ENCODE peak calls at places on chromosomes 7 and 10, in five cellular contexts. G is H1, D is K562, W is HepG2, Z is GM12878. Y is an unnamed sample.

GRCh38 chr10:97013568-97013967 is 172.2 kb downstream of the SLIT1 start:
- DNase-seq in G (no peak), D (no peak), W (no peak), Z (no peak), Y (no peak)

GRCh38 chr10:91389636-91390512 is 20.3 kb upstream of the HECTD2 start:
- DNase-seq in G (no peak), D (peak; percentile 22), W (peak; percentile 54), Z (no peak), Y (peak; percentile 85)

GRCh38 chr10:48459270-48460147 is 145.4 kb downstream of the ARHGAP22 start:
- DNase-seq in G (no peak), D (peak; percentile 44), W (no peak), Z (no peak), Y (peak; percentile 58)

GRCh38 chr10:122054046-122055025 is 65.4 kb downstream of the TACC2 start:
- DNase-seq in G (no peak), D (peak; percentile 58), W (peak; percentile 84), Z (no peak), Y (peak; percentile 83)

GRCh38 chr10:122639801-122640200 is 59.8 kb downstream of the C10orf120 start:
- DNase-seq in G (no peak), D (no peak), W (no peak), Z (no peak), Y (no peak)

GRCh38 chr7:151992375-151992774 is 33.1 kb upstream of the GALNT11 start:
- DNase-seq in G (peak; percentile 60), D (peak; percentile 48), W (peak; percentile 6), Z (no peak), Y (peak; percentile 81)

GRCh38 chr10:21661935-21662334 is 127.9 kb downstream of the MLLT10 start:
- DNase-seq in G (no peak), D (no peak), W (no peak), Z (no peak), Y (no peak)

GRCh38 chr10:31098091-31098490 is 66.4 kb upstream of the ZNF438 start:
- DNase-seq in G (no peak), D (no peak), W (no peak), Z (no peak), Y (no peak)

GRCh38 chr7:44615149-44615611 is 8.8 kb downstream of the OGDH start:
- DNase-seq in G (no peak), D (peak; percentile 26), W (peak; percentile 13), Z (no peak), Y (no peak)

DNA sequence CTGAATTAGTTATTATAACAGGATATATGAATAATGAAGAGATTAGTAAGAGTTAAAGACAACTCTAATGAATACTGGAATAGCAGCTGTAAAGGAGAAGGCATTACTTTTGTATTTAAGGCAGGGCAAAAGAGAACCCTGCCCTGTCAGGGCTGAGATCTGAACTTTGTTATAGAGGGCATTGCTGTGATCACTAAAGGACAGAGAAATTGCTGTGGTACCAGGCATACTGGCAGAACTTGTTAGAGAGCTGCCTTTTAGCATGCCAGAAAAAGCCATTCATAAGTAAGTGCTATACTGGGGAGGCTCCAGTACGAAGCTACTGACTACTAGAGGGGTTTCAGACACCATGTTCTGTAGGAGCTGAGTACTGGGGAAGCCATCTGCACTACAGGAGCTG is 481.8 kb downstream of the SEMA3D start:
- DNase-seq in G (no peak), D (no peak), W (no peak), Z (no peak), Y (no peak)
- H2AFZ ChIP-seq in G (peak overlapping the region; percentile 82), D (no peak overlapping the region), W (no peak overlapping the region), Z (no peak overlapping the region), Y (no peak overlapping the region)

GRCh38 chr7:117979954-117980497 is 106.8 kb upstream of the CTTNBP2 start:
- DNase-seq in G (no peak), D (no peak), W (no peak), Z (no peak), Y (no peak)
- TF ChIP-seq CREB1 in G (no peak), D (no peak), W (no peak), Z (no peak), Y (no peak)

DNA sequence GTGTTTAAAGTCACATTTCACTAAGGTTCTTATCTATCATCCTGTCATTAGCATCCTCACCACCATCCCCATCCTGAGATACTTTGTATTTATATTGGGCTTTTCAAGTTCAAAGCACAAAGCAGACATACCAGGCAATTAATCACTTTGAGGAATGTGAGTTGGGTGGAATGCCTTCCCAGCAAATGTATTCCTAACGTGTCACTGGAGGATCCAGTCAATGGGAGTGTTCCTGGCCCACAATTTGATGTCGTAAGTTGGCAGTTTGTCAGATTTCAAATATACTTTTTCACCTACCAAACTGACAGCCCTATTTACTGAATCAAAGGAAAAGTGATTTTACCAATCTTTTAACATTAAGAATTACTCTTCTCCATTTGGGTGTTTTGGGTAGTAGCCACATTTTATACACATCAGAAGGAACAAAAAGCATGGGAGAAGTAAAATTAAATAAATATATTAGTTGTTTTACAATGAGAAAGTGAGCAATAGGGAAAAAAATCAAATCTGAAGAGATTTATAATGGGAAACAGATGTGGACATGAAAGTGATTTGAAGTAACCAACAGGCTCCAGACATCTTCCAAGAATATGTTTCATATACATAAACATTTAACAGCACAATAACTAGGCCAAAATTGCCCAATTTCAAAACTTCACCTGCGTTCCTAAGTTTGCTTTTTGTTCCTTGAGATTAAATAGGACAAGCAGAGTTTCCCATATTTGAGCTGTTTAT is 222.9 kb downstream of the MTERF1 start:
- DNase-seq in G (no peak), D (no peak), W (no peak), Z (no peak), Y (peak; percentile 36)
- H2AFZ ChIP-seq in G (no peak overlapping the region), D (no peak overlapping the region), W (no peak overlapping the region), Z (no peak overlapping the region), Y (no peak overlapping the region)

DNA sequence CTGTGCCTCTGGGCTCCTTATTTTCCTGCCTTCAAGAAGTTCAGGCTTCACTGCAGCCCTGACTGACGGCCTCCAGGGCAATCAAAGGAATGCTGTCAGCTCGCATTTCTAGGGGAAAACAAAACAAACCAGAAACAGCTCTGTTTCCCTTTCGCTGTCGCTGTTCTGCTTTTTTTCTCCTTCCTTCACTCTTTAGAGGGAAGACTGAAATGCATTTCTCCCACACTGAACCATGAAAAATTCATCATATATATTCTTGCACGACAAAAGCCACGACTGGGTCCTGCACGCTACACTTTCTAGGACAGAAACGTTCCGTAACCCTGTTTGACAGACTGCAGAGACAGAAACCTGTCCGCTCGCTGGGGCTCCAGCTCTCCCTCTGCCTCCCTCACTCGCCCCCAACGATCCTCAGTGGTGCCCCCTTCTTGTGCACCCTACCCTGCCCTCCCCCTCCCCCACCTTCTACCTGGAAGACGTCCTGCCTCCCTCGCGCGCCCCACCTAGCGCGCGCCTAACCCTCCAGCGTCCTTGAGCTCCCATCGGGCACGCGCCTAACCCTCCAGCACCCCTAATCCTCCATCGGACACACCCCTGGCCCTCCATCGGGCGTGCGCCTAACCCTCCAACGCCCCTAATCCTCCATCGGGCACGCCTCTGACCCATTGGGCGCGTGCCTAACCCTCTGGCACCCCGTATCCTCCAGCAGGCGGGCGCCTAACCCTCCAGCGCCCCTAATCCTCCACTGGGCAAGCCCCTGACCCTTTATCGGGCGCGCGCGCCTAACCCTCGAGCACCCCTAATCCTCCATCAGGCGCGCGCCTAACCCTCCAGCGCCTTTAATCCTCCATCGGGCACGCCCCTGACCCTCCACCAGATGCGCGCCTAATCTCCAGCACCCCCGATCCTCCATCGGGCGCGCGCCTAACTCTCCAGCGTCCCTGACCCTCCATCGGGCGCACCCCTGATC is 37.1 kb downstream of the SVOPL start:
- DNase-seq in G (no peak), D (no peak), W (no peak), Z (no peak), Y (peak; percentile 78)
- TF ChIP-seq CREB1 in G (no peak), D (no peak), W (no peak), Z (no peak), Y (no peak)

GRCh38 chr10:124460144-124460543 is 1.5 kb upstream of the LHPP start:
- DNase-seq in G (no peak), D (no peak), W (no peak), Z (no peak), Y (no peak)

GRCh38 chr10:124464028-124464751 is 2.6 kb downstream of the LHPP start:
- DNase-seq in G (no peak), D (no peak), W (no peak), Z (no peak), Y (no peak)

GRCh38 chr10:124461642-124462347 is at the start of gene LHPP:
- DNase-seq in G (no peak), D (peak; percentile 81), W (peak; percentile 54), Z (peak; percentile 32), Y (peak; percentile 89)

GRCh38 chr10:124465003-124465776 is 3.6 kb downstream of the LHPP start:
- DNase-seq in G (no peak), D (no peak), W (no peak), Z (peak; percentile 25), Y (no peak)

GRCh38 chr10:124462348-124462695 is 699 bp downstream of the LHPP start:
- DNase-seq in G (no peak), D (no peak), W (no peak), Z (no peak), Y (no peak)
- H2AFZ ChIP-seq in G (no peak overlapping the region), D (peak overlapping the region; percentile 99), W (peak overlapping the region; percentile 54), Z (peak overlapping the region; percentile 88), Y (no peak overlapping the region)

GRCh38 chr10:46228076-46229071 is 58.4 kb upstream of the ANTXRL start:
- DNase-seq in G (peak; percentile 60), D (peak; percentile 77), W (peak; percentile 69), Z (no peak), Y (peak; percentile 79)
- TF ChIP-seq CREB1 in G (no peak), D (no peak), W (no peak), Z (no peak), Y (no peak)

DNA sequence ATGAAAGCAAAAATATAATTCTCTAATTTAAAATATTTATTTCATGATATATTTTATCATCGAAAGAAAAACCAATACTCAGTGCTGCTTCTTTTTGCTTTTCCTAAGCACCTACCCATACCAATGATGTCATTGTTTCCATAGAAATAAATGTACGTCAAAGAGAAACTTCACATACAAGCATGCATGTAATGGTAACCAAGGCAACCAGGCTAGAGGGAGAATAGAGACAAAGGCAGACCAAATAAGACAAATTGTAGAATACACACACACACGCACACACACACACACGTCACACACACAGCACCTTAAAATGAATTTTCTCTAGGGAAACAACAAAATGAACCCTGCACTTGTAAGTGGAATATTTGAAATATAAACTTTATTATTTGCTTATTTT is 75.5 kb downstream of the MACC1 start:
- DNase-seq in G (no peak), D (no peak), W (no peak), Z (no peak), Y (no peak)
- H2AFZ ChIP-seq in G (no peak overlapping the region), D (no peak overlapping the region), W (no peak overlapping the region), Z (no peak overlapping the region), Y (no peak overlapping the region)

Y was measured in GM23338.